ENCODE peak calls at places on chromosomes 11 and 22, in eight cellular contexts. One of them, this sample, is unnamed.

GRCh38 chr11:97934572-97935208 is 1086.1 kb upstream of the CNTN5 start:
- DNase-seq in activated CD8-positive, alpha-beta T cell treated with anti-CD3 and anti-CD28 coated beads, Interleukin-2, amount 10 ng/mL, durations not matched to agents 7 days and 5 days: no peak
- DNase-seq in GM10248: no peak
- DNase-seq in glutamatergic neuron: no peak
- DNase-seq in lung microvascular endothelial cell: no peak
- DNase-seq in AG04449: no peak
- DNase-seq in AG09319: no peak
- DNase-seq in HEK293T: no peak
- DNase-seq in this sample: no peak

GRCh38 chr11:59283825-59284772 is 71.4 kb upstream of the MPEG1 start:
- DNase-seq in glutamatergic neuron: peak
- DNase-seq in activated CD8-positive, alpha-beta T cell treated with anti-CD3 and anti-CD28 coated beads, Interleukin-2, amount 10 ng/mL, durations not matched to agents 7 days and 5 days: peak
- DNase-seq in AG09319: peak
- DNase-seq in GM10248: no peak
- DNase-seq in HEK293T: peak
- DNase-seq in lung microvascular endothelial cell: peak
- DNase-seq in AG04449: no peak
- DNase-seq in this sample: no peak

GRCh38 chr11:70506658-70506970 is 108.3 kb downstream of the CTTN start:
- DNase-seq in lung microvascular endothelial cell: no peak
- DNase-seq in HEK293T: no peak
- DNase-seq in glutamatergic neuron: no peak
- DNase-seq in activated CD8-positive, alpha-beta T cell treated with anti-CD3 and anti-CD28 coated beads, Interleukin-2, amount 10 ng/mL, durations not matched to agents 7 days and 5 days: no peak
- DNase-seq in AG04449: no peak
- DNase-seq in GM10248: no peak
- DNase-seq in AG09319: no peak
- DNase-seq in this sample: no peak

GRCh38 chr11:20374746-20375305 is 11.3 kb downstream of the HTATIP2 start:
- DNase-seq in GM10248: no peak
- DNase-seq in activated CD8-positive, alpha-beta T cell treated with anti-CD3 and anti-CD28 coated beads, Interleukin-2, amount 10 ng/mL, durations not matched to agents 7 days and 5 days: no peak
- DNase-seq in AG04449: no peak
- DNase-seq in lung microvascular endothelial cell: no peak
- DNase-seq in HEK293T: no peak
- DNase-seq in AG09319: no peak
- DNase-seq in glutamatergic neuron: no peak
- DNase-seq in this sample: no peak

GRCh38 chr22:48743601-48744282 is 1083.9 kb downstream of the BRD1 start:
- DNase-seq in lung microvascular endothelial cell: no peak
- DNase-seq in AG09319: no peak
- DNase-seq in glutamatergic neuron: no peak
- DNase-seq in AG04449: no peak
- DNase-seq in activated CD8-positive, alpha-beta T cell treated with anti-CD3 and anti-CD28 coated beads, Interleukin-2, amount 10 ng/mL, durations not matched to agents 7 days and 5 days: no peak
- DNase-seq in HEK293T: no peak
- DNase-seq in GM10248: no peak
- DNase-seq in this sample: no peak

GRCh38 chr22:33561149-33561807 is 359.0 kb downstream of the LARGE1 start:
- DNase-seq in HEK293T: no peak
- DNase-seq in activated CD8-positive, alpha-beta T cell treated with anti-CD3 and anti-CD28 coated beads, Interleukin-2, amount 10 ng/mL, durations not matched to agents 7 days and 5 days: no peak
- DNase-seq in AG04449: no peak
- DNase-seq in GM10248: no peak
- DNase-seq in glutamatergic neuron: no peak
- DNase-seq in lung microvascular endothelial cell: no peak
- DNase-seq in AG09319: no peak
- DNase-seq in this sample: no peak

GRCh38 chr11:102361100-102362021 is 14.3 kb downstream of the BIRC2 start:
- DNase-seq in GM10248: no peak
- DNase-seq in activated CD8-positive, alpha-beta T cell treated with anti-CD3 and anti-CD28 coated beads, Interleukin-2, amount 10 ng/mL, durations not matched to agents 7 days and 5 days: peak
- DNase-seq in lung microvascular endothelial cell: no peak
- DNase-seq in AG09319: no peak
- DNase-seq in HEK293T: no peak
- DNase-seq in AG04449: no peak
- DNase-seq in glutamatergic neuron: no peak
- DNase-seq in this sample: no peak

GRCh38 chr11:108807262-108807661 is 142.4 kb downstream of the DDX10 start:
- DNase-seq in HEK293T: no peak
- DNase-seq in activated CD8-positive, alpha-beta T cell treated with anti-CD3 and anti-CD28 coated beads, Interleukin-2, amount 10 ng/mL, durations not matched to agents 7 days and 5 days: no peak
- DNase-seq in glutamatergic neuron: no peak
- DNase-seq in GM10248: no peak
- DNase-seq in AG09319: no peak
- DNase-seq in AG04449: no peak
- DNase-seq in lung microvascular endothelial cell: no peak
- DNase-seq in this sample: no peak

GRCh38 chr11:92329644-92330043 is 105.0 kb downstream of the FAT3 start:
- DNase-seq in lung microvascular endothelial cell: no peak
- DNase-seq in AG04449: no peak
- DNase-seq in GM10248: no peak
- DNase-seq in AG09319: no peak
- DNase-seq in HEK293T: no peak
- DNase-seq in glutamatergic neuron: no peak
- DNase-seq in activated CD8-positive, alpha-beta T cell treated with anti-CD3 and anti-CD28 coated beads, Interleukin-2, amount 10 ng/mL, durations not matched to agents 7 days and 5 days: no peak
- DNase-seq in this sample: no peak

GRCh38 chr11:45216901-45217300 is 69.2 kb downstream of the SYT13 start:
- DNase-seq in GM10248: no peak
- DNase-seq in HEK293T: no peak
- DNase-seq in AG09319: no peak
- DNase-seq in AG04449: no peak
- DNase-seq in glutamatergic neuron: no peak
- DNase-seq in lung microvascular endothelial cell: no peak
- DNase-seq in activated CD8-positive, alpha-beta T cell treated with anti-CD3 and anti-CD28 coated beads, Interleukin-2, amount 10 ng/mL, durations not matched to agents 7 days and 5 days: no peak
- DNase-seq in this sample: no peak

GRCh38 chr11:10072841-10073240 is 221.2 kb downstream of the SBF2 start:
- DNase-seq in AG09319: no peak
- DNase-seq in HEK293T: no peak
- DNase-seq in lung microvascular endothelial cell: peak
- DNase-seq in activated CD8-positive, alpha-beta T cell treated with anti-CD3 and anti-CD28 coated beads, Interleukin-2, amount 10 ng/mL, durations not matched to agents 7 days and 5 days: no peak
- DNase-seq in glutamatergic neuron: no peak
- DNase-seq in AG04449: no peak
- DNase-seq in GM10248: no peak
- DNase-seq in this sample: no peak

GRCh38 chr11:84163115-84163514 is 876.9 kb upstream of the CCDC90B start:
- DNase-seq in glutamatergic neuron: no peak
- DNase-seq in activated CD8-positive, alpha-beta T cell treated with anti-CD3 and anti-CD28 coated beads, Interleukin-2, amount 10 ng/mL, durations not matched to agents 7 days and 5 days: no peak
- DNase-seq in AG04449: no peak
- DNase-seq in GM10248: no peak
- DNase-seq in HEK293T: no peak
- DNase-seq in AG09319: no peak
- DNase-seq in lung microvascular endothelial cell: no peak
- DNase-seq in this sample: no peak

GRCh38 chr11:18367431-18367830 is 26.9 kb upstream of the LDHA start:
- DNase-seq in activated CD8-positive, alpha-beta T cell treated with anti-CD3 and anti-CD28 coated beads, Interleukin-2, amount 10 ng/mL, durations not matched to agents 7 days and 5 days: no peak
- DNase-seq in AG09319: no peak
- DNase-seq in GM10248: no peak
- DNase-seq in AG04449: no peak
- DNase-seq in lung microvascular endothelial cell: no peak
- DNase-seq in glutamatergic neuron: no peak
- DNase-seq in HEK293T: no peak
- DNase-seq in this sample: no peak

GRCh38 chr11:1307163-1307870 is 2.1 kb downstream of the TOLLIP start:
- DNase-seq in AG09319: no peak
- DNase-seq in glutamatergic neuron: no peak
- DNase-seq in lung microvascular endothelial cell: no peak
- DNase-seq in HEK293T: no peak
- DNase-seq in GM10248: peak
- DNase-seq in activated CD8-positive, alpha-beta T cell treated with anti-CD3 and anti-CD28 coated beads, Interleukin-2, amount 10 ng/mL, durations not matched to agents 7 days and 5 days: peak
- DNase-seq in AG04449: no peak
- DNase-seq in this sample: no peak

GRCh38 chr11:118214210-118214914 is 10.4 kb downstream of the JAML start:
- DNase-seq in activated CD8-positive, alpha-beta T cell treated with anti-CD3 and anti-CD28 coated beads, Interleukin-2, amount 10 ng/mL, durations not matched to agents 7 days and 5 days: no peak
- DNase-seq in AG09319: no peak
- DNase-seq in AG04449: no peak
- DNase-seq in GM10248: no peak
- DNase-seq in glutamatergic neuron: no peak
- DNase-seq in HEK293T: no peak
- DNase-seq in lung microvascular endothelial cell: no peak
- DNase-seq in this sample: no peak

GRCh38 chr11:22359295-22359694 is 21.1 kb downstream of the SLC17A6 start:
- DNase-seq in AG04449: no peak
- DNase-seq in AG09319: no peak
- DNase-seq in glutamatergic neuron: no peak
- DNase-seq in GM10248: no peak
- DNase-seq in activated CD8-positive, alpha-beta T cell treated with anti-CD3 and anti-CD28 coated beads, Interleukin-2, amount 10 ng/mL, durations not matched to agents 7 days and 5 days: no peak
- DNase-seq in lung microvascular endothelial cell: no peak
- DNase-seq in HEK293T: no peak
- DNase-seq in this sample: no peak

GRCh38 chr22:17471901-17472566 is 91.3 kb upstream of the SLC25A18 start:
- DNase-seq in lung microvascular endothelial cell: no peak
- DNase-seq in GM10248: no peak
- DNase-seq in AG09319: no peak
- DNase-seq in glutamatergic neuron: peak
- DNase-seq in activated CD8-positive, alpha-beta T cell treated with anti-CD3 and anti-CD28 coated beads, Interleukin-2, amount 10 ng/mL, durations not matched to agents 7 days and 5 days: no peak
- DNase-seq in AG04449: no peak
- DNase-seq in HEK293T: no peak
- DNase-seq in this sample: no peak

GRCh38 chr11:59658036-59658435 is 10.8 kb downstream of the PATL1 start:
- DNase-seq in activated CD8-positive, alpha-beta T cell treated with anti-CD3 and anti-CD28 coated beads, Interleukin-2, amount 10 ng/mL, durations not matched to agents 7 days and 5 days: no peak
- DNase-seq in lung microvascular endothelial cell: peak
- DNase-seq in GM10248: no peak
- DNase-seq in glutamatergic neuron: no peak
- DNase-seq in AG04449: no peak
- DNase-seq in HEK293T: no peak
- DNase-seq in AG09319: no peak
- DNase-seq in this sample: no peak

GRCh38 chr22:21698430-21699329 is 32.9 kb downstream of the PPIL2 start:
- DNase-seq in HEK293T: no peak
- DNase-seq in AG04449: no peak
- DNase-seq in glutamatergic neuron: no peak
- DNase-seq in activated CD8-positive, alpha-beta T cell treated with anti-CD3 and anti-CD28 coated beads, Interleukin-2, amount 10 ng/mL, durations not matched to agents 7 days and 5 days: no peak
- DNase-seq in lung microvascular endothelial cell: no peak
- DNase-seq in GM10248: no peak
- DNase-seq in AG09319: peak
- DNase-seq in this sample: no peak

GRCh38 chr11:64996710-64997380 is at the start of gene BATF2:
- DNase-seq in glutamatergic neuron: no peak
- DNase-seq in HEK293T: peak
- DNase-seq in GM10248: peak
- DNase-seq in activated CD8-positive, alpha-beta T cell treated with anti-CD3 and anti-CD28 coated beads, Interleukin-2, amount 10 ng/mL, durations not matched to agents 7 days and 5 days: peak
- DNase-seq in AG09319: peak
- DNase-seq in lung microvascular endothelial cell: peak
- DNase-seq in AG04449: no peak
- DNase-seq in this sample: peak

GRCh38 chr11:118265954-118266353 is 1.9 kb upstream of the MPZL2 start:
- DNase-seq in lung microvascular endothelial cell: no peak
- DNase-seq in GM10248: no peak
- DNase-seq in glutamatergic neuron: no peak
- DNase-seq in AG09319: no peak
- DNase-seq in activated CD8-positive, alpha-beta T cell treated with anti-CD3 and anti-CD28 coated beads, Interleukin-2, amount 10 ng/mL, durations not matched to agents 7 days and 5 days: no peak
- DNase-seq in AG04449: no peak
- DNase-seq in HEK293T: no peak
- DNase-seq in this sample: no peak

GRCh38 chr22:40436460-40437431 is 66.4 kb downstream of the SGSM3 start:
- DNase-seq in AG04449: no peak
- DNase-seq in AG09319: peak
- DNase-seq in GM10248: peak
- DNase-seq in activated CD8-positive, alpha-beta T cell treated with anti-CD3 and anti-CD28 coated beads, Interleukin-2, amount 10 ng/mL, durations not matched to agents 7 days and 5 days: peak
- DNase-seq in glutamatergic neuron: no peak
- DNase-seq in lung microvascular endothelial cell: peak
- DNase-seq in HEK293T: peak
- DNase-seq in this sample: peak

GRCh38 chr11:115724709-115725108 is 220.5 kb upstream of the CADM1 start:
- DNase-seq in AG09319: no peak
- DNase-seq in HEK293T: no peak
- DNase-seq in AG04449: peak
- DNase-seq in lung microvascular endothelial cell: no peak
- DNase-seq in activated CD8-positive, alpha-beta T cell treated with anti-CD3 and anti-CD28 coated beads, Interleukin-2, amount 10 ng/mL, durations not matched to agents 7 days and 5 days: no peak
- DNase-seq in glutamatergic neuron: no peak
- DNase-seq in GM10248: no peak
- DNase-seq in this sample: no peak

GRCh38 chr11:117535201-117535869 is 207.7 kb downstream of the CEP164 start:
- DNase-seq in HEK293T: no peak
- DNase-seq in AG04449: no peak
- DNase-seq in activated CD8-positive, alpha-beta T cell treated with anti-CD3 and anti-CD28 coated beads, Interleukin-2, amount 10 ng/mL, durations not matched to agents 7 days and 5 days: no peak
- DNase-seq in lung microvascular endothelial cell: no peak
- DNase-seq in AG09319: no peak
- DNase-seq in glutamatergic neuron: no peak
- DNase-seq in GM10248: no peak
- DNase-seq in this sample: no peak

GRCh38 chr11:124012697-124013096 is at the start of gene OR10G4:
- DNase-seq in activated CD8-positive, alpha-beta T cell treated with anti-CD3 and anti-CD28 coated beads, Interleukin-2, amount 10 ng/mL, durations not matched to agents 7 days and 5 days: no peak
- DNase-seq in GM10248: no peak
- DNase-seq in AG04449: no peak
- DNase-seq in lung microvascular endothelial cell: no peak
- DNase-seq in AG09319: no peak
- DNase-seq in glutamatergic neuron: no peak
- DNase-seq in HEK293T: no peak
- DNase-seq in this sample: no peak

GRCh38 chr11:78708388-78708787 is 133.7 kb upstream of the NARS2 start:
- DNase-seq in AG04449: no peak
- DNase-seq in activated CD8-positive, alpha-beta T cell treated with anti-CD3 and anti-CD28 coated beads, Interleukin-2, amount 10 ng/mL, durations not matched to agents 7 days and 5 days: no peak
- DNase-seq in GM10248: no peak
- DNase-seq in HEK293T: no peak
- DNase-seq in AG09319: no peak
- DNase-seq in glutamatergic neuron: no peak
- DNase-seq in lung microvascular endothelial cell: no peak
- DNase-seq in this sample: no peak

GRCh38 chr11:121661796-121662508 is 209.2 kb upstream of the SORL1-AS1 start:
- DNase-seq in AG09319: peak
- DNase-seq in glutamatergic neuron: no peak
- DNase-seq in activated CD8-positive, alpha-beta T cell treated with anti-CD3 and anti-CD28 coated beads, Interleukin-2, amount 10 ng/mL, durations not matched to agents 7 days and 5 days: no peak
- DNase-seq in HEK293T: no peak
- DNase-seq in lung microvascular endothelial cell: peak
- DNase-seq in GM10248: no peak
- DNase-seq in AG04449: peak
- DNase-seq in this sample: no peak

GRCh38 chr11:27722117-27722844 is 22.0 kb upstream of the BDNF start:
- DNase-seq in HEK293T: no peak
- DNase-seq in AG09319: no peak
- DNase-seq in glutamatergic neuron: peak
- DNase-seq in GM10248: peak
- DNase-seq in lung microvascular endothelial cell: peak
- DNase-seq in activated CD8-positive, alpha-beta T cell treated with anti-CD3 and anti-CD28 coated beads, Interleukin-2, amount 10 ng/mL, durations not matched to agents 7 days and 5 days: peak
- DNase-seq in AG04449: no peak
- DNase-seq in this sample: no peak

GRCh38 chr11:26867286-26867685 is 126.6 kb upstream of the FIBIN start:
- DNase-seq in glutamatergic neuron: no peak
- DNase-seq in lung microvascular endothelial cell: no peak
- DNase-seq in AG04449: no peak
- DNase-seq in GM10248: no peak
- DNase-seq in activated CD8-positive, alpha-beta T cell treated with anti-CD3 and anti-CD28 coated beads, Interleukin-2, amount 10 ng/mL, durations not matched to agents 7 days and 5 days: no peak
- DNase-seq in HEK293T: no peak
- DNase-seq in AG09319: no peak
- DNase-seq in this sample: no peak

GRCh38 chr11:3170756-3171670 is 5.9 kb upstream of the OSBPL5 start:
- DNase-seq in lung microvascular endothelial cell: no peak
- DNase-seq in AG09319: no peak
- DNase-seq in AG04449: no peak
- DNase-seq in GM10248: no peak
- DNase-seq in HEK293T: no peak
- DNase-seq in glutamatergic neuron: peak
- DNase-seq in activated CD8-positive, alpha-beta T cell treated with anti-CD3 and anti-CD28 coated beads, Interleukin-2, amount 10 ng/mL, durations not matched to agents 7 days and 5 days: no peak
- DNase-seq in this sample: no peak

This sample was measured in SHP77 treated with DMSO at 0.1 percent for 48 hours.